ENCODE peak calls at places on chromosome 9, in nine cellular contexts. B is WTC11; M is A549; C is stimulated activated CD4-positive, alpha-beta T cell treated with anti-CD3 and anti-CD28 coated beads, Interleukin-1b, Interleukin-23, amount 100 ng/mL, for 24 hours; U is tibial nerve; T is NCI-H1436; W is fibroblast of lung; Z is bronchial epithelial cell; Q is cardiac fibroblast. S is an unnamed sample.
A peak's percentile ranks its signal among the peaks of the same experiment; 100 is the strongest.

GRCh38 chr9:137129089-137129455 is 9.9 kb upstream of the GRIN1 start:
- DNase-seq in B (no peak), M (peak; percentile 51), C (no peak), U (no peak), T (no peak), W (peak; percentile 31), Z (no peak), Q (peak; percentile 34), S (no peak)

GRCh38 chr9:13013976-13014375 is 239.2 kb downstream of the LURAP1L start:
- DNase-seq in B (no peak), M (no peak), C (no peak), U (no peak), T (no peak), W (no peak), Z (no peak), Q (no peak), S (no peak)

GRCh38 chr9:104984994-104985393 is 57.0 kb upstream of the ABCA1 start:
- DNase-seq in B (no peak), M (no peak), C (no peak), U (no peak), T (no peak), W (no peak), Z (no peak), Q (no peak), S (no peak)

GRCh38 chr9:34047864-34048729 is 590 bp downstream of the UBAP2 start:
- DNase-seq in B (peak; percentile 48), M (peak; percentile 56), C (peak; percentile 62), U (no peak), T (peak; percentile 40), W (no peak), Z (no peak), Q (peak; percentile 14), S (no peak)

GRCh38 chr9:111896942-111897830 is 572 bp downstream of the UGCG start:
- DNase-seq in B (peak; percentile 40), M (peak; percentile 49), C (no peak), U (peak; percentile 29), T (no peak), W (peak; percentile 44), Z (no peak), Q (peak; percentile 41), S (peak; percentile 7)

GRCh38 chr9:129333961-129334743 is 156.1 kb upstream of the IER5L start:
- DNase-seq in B (peak; percentile 91), M (peak; percentile 99), C (no peak), U (peak; percentile 74), T (peak; percentile 25), W (peak; percentile 95), Z (peak; percentile 97), Q (peak; percentile 99), S (peak; percentile 72)

GRCh38 chr9:92486371-92486770 is 4.1 kb upstream of the ASPN start:
- DNase-seq in B (no peak), M (no peak), C (no peak), U (no peak), T (no peak), W (no peak), Z (no peak), Q (no peak), S (no peak)

GRCh38 chr9:114276908-114277821 is 45.7 kb upstream of the ORM1 start:
- DNase-seq in B (peak; percentile 6), M (no peak), C (no peak), U (no peak), T (no peak), W (peak; percentile 95), Z (peak; percentile 99), Q (peak; percentile 88), S (no peak)

GRCh38 chr9:36148652-36149051 is 12.1 kb downstream of the GLIPR2 start:
- DNase-seq in B (no peak), M (peak; percentile 85), C (peak; percentile 56), U (peak; percentile 99), T (no peak), W (peak; percentile 99), Z (peak; percentile 58), Q (peak; percentile 98), S (peak; percentile 96)

GRCh38 chr9:132114102-132114707 is 34.5 kb upstream of the MED27 start:
- DNase-seq in B (peak; percentile 87), M (peak; percentile 53), C (peak; percentile 13), U (peak; percentile 32), T (no peak), W (peak; percentile 59), Z (peak; percentile 29), Q (peak; percentile 69), S (no peak)

GRCh38 chr9:14306672-14307646 is 7.0 kb downstream of the NFIB start:
- DNase-seq in B (no peak), M (no peak), C (no peak), U (no peak), T (no peak), W (peak; percentile 62), Z (no peak), Q (peak; percentile 37), S (no peak)

S was measured in thoracic aorta.